ENCODE peak calls at places on chromosomes 7 and 10, in six cellular contexts. X, Z, P, E, R and L are unnamed samples. For H3K36me3, the result is how much of the 10 kb centered on the place peaks cover.

GRCh38 chr10:50416181-50416824 is 165.0 kb upstream of the ASAH2 start:
- DNase-seq in R (no peak), P (no peak), Z (no peak), E (no peak), X (no peak), L (no peak)

GRCh38 chr7:155814569-155815276 is 2.5 kb upstream of the SHH start:
- DNase-seq in X (no peak), R (no peak), P (no peak), E (no peak), Z (no peak), L (no peak)

GRCh38 chr10:44981172-44982113 is 2.8 kb upstream of the DEPP1 start:
- DNase-seq in P (peak), E (no peak), Z (peak), X (no peak), R (no peak), L (no peak)

GRCh38 chr7:131909151-131909768 is 352.8 kb upstream of the PODXL start:
- DNase-seq in Z (no peak), P (no peak), E (no peak), R (peak), X (no peak), L (no peak)

GRCh38 chr7:117325836-117326235 is 3.0 kb upstream of the WNT2 start:
- DNase-seq in R (no peak), E (no peak), P (no peak), X (no peak), Z (no peak), L (no peak)

GRCh38 chr10:48378675-48379074 is 72.2 kb downstream of the MAPK8 start:
- DNase-seq in R (no peak), X (no peak), Z (no peak), E (no peak), P (no peak), L (no peak)

GRCh38 chr10:7474388-7474787 is 63.6 kb upstream of the SFMBT2 start:
- DNase-seq in X (no peak), Z (no peak), P (no peak), E (no peak), R (no peak), L (no peak)

GRCh38 chr10:47009215-47009838 is 98.1 kb downstream of the PTPN20 start:
- DNase-seq in P (no peak), Z (no peak), X (no peak), E (no peak), R (no peak), L (no peak)

GRCh38 chr10:16832351-16833080 is 15.3 kb upstream of the RSU1 start:
- DNase-seq in R (no peak), P (no peak), E (no peak), X (no peak), Z (no peak), L (no peak)

DNA sequence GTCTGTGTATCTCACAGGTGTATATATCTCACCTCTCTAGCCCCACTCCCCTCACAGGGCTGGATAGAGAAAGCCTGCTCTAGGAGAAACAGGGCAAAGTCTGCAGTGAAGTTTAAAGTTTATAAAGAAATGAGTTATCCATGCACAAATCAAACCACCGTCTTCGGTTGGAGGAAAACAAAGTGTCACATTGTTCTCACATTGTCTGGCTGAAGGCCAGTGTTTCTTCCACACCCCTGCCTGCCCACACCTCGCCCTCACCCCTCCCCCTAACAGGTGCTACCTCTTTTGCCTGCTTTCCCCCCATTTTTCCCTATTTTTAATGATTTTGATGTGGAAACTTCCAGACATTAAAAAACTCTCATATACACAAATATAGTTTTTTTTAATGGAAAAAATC is 25.8 kb downstream of the AQP1 start:
- DNase-seq in E (no peak), Z (no peak), P (no peak), R (no peak), X (no peak), L (no peak)
- H3K27ac ChIP-seq in E (no peak), Z (no peak), P (peak), R (no peak), X (no peak), L (no peak)

DNA sequence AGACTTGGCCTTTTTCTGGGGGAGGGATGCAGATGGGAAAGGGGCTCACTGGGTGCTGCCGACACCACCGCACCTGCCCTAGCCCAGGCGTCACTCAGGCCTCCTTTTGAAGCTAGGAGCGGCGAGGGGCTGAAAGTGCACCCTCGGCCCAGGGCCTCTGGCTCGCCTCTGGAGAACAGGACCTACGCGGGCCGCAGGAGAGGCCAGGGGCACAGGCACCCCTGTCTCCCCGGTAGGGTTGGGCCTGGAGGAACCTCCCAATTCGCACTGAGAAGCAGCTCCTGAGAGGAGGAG is 46.5 kb upstream of the PRKAR1B start:
- DNase-seq in X (no peak), E (no peak), P (peak), Z (no peak), R (no peak), L (no peak)
- H3K36me3 ChIP-seq in X (under half), E (under half), P (under half), Z (half or more), R (under half), L (under half)

GRCh38 chr7:13035233-13035632 is 347.8 kb downstream of the ARL4A start:
- DNase-seq in X (no peak), E (no peak), P (no peak), Z (no peak), R (no peak), L (no peak)
- H3K27ac ChIP-seq in X (no peak), E (no peak), P (no peak), Z (no peak), R (no peak), L (no peak)

GRCh38 chr10:85444868-85445267 is 921.7 kb downstream of the GRID1 start:
- DNase-seq in R (no peak), E (no peak), X (no peak), P (no peak), Z (no peak), L (no peak)

GRCh38 chr10:85446852-85447251 is 919.7 kb downstream of the GRID1 start:
- DNase-seq in Z (no peak), R (no peak), P (no peak), X (no peak), E (no peak), L (no peak)

GRCh38 chr10:85447690-85448089 is 918.9 kb downstream of the GRID1 start:
- DNase-seq in P (no peak), X (no peak), R (no peak), E (no peak), Z (no peak), L (no peak)

DNA sequence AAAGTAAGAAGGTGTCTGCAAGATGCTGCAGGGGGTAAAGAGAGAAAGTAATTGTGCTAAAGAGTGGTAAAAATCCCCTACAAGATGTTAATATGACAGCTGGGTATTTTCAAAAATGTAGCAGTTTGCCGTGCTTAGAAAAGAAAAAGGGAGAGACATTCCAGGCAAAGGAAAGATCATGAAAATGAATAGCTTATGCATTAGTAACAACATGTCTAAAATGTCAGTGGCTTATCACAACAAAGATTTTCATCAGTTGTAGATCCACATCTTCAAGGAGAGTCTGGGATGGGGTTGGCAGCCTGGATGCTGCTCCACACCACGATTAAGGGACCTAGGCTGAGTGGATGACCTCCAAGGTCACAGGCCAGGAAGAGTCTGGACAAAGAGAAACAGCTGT is 920.9 kb downstream of the GRID1 start:
- DNase-seq in P (no peak), R (no peak), X (no peak), E (no peak), Z (no peak), L (no peak)
- H3K36me3 ChIP-seq in P (under half), R (under half), X (under half), E (under half), Z (under half), L (under half)

DNA sequence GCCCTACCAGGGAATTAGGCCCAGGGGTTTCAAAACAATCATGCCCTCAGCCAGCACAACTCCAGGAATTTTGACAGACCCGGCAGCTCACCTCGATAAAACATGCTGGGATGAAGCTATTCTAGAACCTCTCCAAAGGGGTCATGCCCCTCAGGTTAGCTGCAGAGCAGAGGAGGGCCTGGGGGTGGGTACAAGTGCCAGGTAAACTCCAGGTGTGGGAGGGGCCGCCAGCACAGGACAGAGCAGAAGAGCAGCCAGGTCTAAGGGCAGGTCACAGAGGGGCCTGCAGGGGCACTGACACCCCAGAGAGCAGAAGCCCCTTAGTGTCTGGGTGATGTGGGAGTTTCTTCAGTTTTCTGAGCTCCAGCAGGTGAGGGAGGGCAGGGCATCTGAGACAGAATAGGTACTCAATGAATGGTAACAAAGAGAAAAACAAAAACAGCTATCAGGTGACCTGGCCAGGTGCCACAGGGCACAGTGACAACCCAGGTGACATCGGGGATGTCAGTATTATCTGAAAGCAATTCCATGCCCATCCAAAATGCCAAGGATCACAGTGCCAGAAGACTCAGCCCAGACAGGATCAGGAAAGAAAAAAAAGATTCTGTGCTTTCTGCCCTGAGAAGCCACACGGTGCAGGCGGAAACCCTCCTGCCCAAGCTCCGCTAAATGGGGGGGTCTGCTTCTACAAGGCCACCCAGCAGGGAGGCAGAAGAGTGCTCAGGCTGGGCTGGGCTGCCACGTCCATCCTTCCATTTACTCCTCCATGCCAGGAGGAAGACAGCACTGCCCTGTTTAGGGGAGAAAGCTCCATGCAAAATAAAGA is 104.5 kb downstream of the TNS3 start:
- DNase-seq in X (no peak), R (no peak), Z (no peak), E (no peak), P (no peak), L (no peak)
- H3K27ac ChIP-seq in X (no peak), R (no peak), Z (no peak), E (no peak), P (peak), L (peak)

GRCh38 chr7:2253021-2253420 is 11.0 kb downstream of the NUDT1 start:
- DNase-seq in R (no peak), X (no peak), E (no peak), P (no peak), Z (no peak), L (peak)
- H3K36me3 ChIP-seq in R (under half), X (half or more), E (under half), P (under half), Z (under half), L (under half)

DNA sequence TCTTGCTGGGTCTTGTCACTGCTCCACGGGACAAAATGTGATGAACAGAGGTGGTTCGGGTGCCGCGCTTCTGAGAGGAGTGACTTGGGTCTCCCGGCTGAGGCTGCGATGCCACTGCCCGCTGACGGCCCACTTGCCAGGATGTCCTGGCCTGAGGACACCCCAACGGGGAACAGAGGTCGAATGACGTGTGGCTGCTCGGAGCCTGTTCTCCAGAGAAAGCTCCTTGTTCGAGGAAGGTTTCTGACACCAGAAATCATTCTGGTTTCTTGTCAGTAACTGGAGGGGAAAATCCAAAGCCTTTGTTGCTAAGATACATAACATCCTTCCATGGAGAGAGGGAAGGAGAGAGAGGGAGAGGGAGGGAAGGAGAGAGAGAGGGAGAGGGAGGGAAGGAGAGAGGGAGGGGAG is 236.4 kb downstream of the WDR37 start:
- DNase-seq in E (no peak), X (peak), P (no peak), Z (no peak), R (peak), L (no peak)
- H3K27ac ChIP-seq in E (no peak), X (no peak), P (no peak), Z (no peak), R (peak), L (no peak)

DNA sequence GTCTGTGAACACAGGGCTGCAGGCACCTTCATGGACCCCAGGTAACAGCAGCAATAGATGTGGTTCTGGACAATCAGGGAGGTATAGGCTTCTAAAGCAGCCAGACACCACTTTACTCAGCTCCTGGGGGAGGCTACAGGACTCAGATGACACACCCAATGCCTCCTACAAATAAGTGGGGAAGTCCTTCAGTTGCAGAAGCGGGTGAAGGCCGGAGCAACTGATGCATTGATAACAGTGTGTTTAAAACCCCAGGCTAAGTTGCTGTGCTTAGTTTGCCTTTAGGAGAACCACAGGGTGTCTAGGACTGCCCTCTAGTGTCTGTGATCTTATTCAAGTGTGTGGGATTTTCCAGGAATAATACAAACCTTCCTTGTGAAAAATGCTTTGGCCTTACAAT is 5.9 kb upstream of the ITGA8 start:
- DNase-seq in Z (no peak), R (peak), E (no peak), X (no peak), P (no peak), L (no peak)
- H3K36me3 ChIP-seq in Z (under half), R (under half), E (under half), X (under half), P (under half), L (under half)

DNA sequence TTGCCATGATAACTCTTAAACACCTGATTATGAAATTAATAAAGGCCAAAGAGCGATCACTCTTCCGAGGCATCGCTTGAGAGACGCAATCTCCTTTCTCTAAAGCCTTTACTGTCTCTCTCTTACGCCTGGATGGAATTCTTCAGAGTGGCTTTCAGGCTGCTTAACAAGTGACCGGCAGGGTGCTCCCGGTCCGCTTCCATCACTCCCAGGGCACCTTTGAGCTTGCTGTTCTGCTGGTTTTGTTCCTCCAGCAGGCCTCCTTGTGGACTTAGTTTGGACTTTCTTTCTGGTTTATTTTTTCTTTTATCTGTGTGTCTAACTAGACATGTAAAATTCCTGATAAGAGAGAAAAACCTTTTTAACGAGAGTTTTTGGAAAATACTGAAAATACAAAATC is 60.9 kb downstream of the MRPL32 start:
- DNase-seq in R (peak), E (no peak), X (no peak), Z (no peak), P (no peak), L (no peak)
- H3K27ac ChIP-seq in R (no peak), E (no peak), X (no peak), Z (no peak), P (no peak), L (no peak)

DNA sequence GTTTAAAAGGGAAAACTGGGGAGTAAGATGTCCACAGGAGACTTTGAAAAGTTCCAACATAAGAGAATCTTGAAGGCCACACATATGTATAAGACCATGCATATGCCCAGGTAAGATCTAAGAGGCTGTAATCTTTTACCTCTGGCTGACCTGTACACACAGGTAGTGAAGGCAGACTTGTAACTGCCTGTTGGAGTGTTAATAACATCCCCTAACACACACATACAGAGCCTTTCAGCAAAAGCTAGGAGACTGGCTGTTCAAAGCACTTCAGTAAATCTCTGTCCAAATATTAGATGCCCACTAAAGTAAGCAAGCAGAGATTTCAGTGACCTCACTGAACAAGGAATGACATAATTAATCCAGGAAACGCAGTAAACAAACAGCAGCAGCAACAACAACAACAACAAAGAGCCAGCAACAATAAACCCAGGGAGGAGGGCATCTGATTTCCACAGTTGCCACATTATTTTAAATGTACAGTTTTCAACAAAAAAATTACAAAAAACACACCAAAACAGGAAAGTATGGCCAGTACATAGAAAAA is 15.0 kb downstream of the CYP51A1 start:
- DNase-seq in E (no peak), X (no peak), R (no peak), P (no peak), Z (no peak), L (no peak)
- H3K36me3 ChIP-seq in E (under half), X (under half), R (half or more), P (under half), Z (half or more), L (half or more)